ENCODE peak calls at places on chromosomes 1 and 21, in seven cellular contexts. Y is posterior vena cava, O is choroid plexus epithelial cell, C is T-helper 1 cell, Z is hippocampal formation, H is SK-N-DZ, L is RCC 7860. K is an unnamed sample.

GRCh38 chr1:202811296-202812175 is 782 bp downstream of the PCAT6 start:
- DNase-seq in C (no peak), O (no peak), H (no peak), Y (no peak), L (no peak), Z (no peak), K (peak)

GRCh38 chr1:203342192-203342940 is 8.6 kb downstream of the FMOD start:
- DNase-seq in Y (no peak), H (peak), L (peak), Z (no peak), O (peak), C (no peak), K (peak)

GRCh38 chr1:3703786-3704396 is 48.4 kb upstream of the CCDC27 start:
- DNase-seq in O (no peak), C (no peak), L (no peak), H (no peak), Y (no peak), Z (no peak), K (no peak)

GRCh38 chr1:25922633-25923567 is 16.7 kb upstream of the STMN1 start:
- DNase-seq in Y (peak), Z (peak), L (no peak), H (peak), C (peak), O (no peak), K (peak)

GRCh38 chr1:94254073-94254810 is 16.9 kb upstream of the ARHGAP29 start:
- DNase-seq in H (no peak), L (peak), Y (no peak), O (no peak), C (no peak), Z (no peak), K (no peak)

GRCh38 chr1:150178543-150178942 is 28.8 kb downstream of the PLEKHO1 start:
- DNase-seq in H (no peak), C (no peak), Z (no peak), O (no peak), Y (no peak), L (no peak), K (no peak)

GRCh38 chr1:246435421-246436041 is 71.5 kb downstream of the SMYD3 start:
- DNase-seq in C (no peak), H (no peak), O (peak), Y (no peak), Z (no peak), L (peak), K (no peak)

GRCh38 chr1:168621356-168621755 is 45.0 kb downstream of the XCL1 start:
- DNase-seq in H (no peak), C (no peak), Z (no peak), Y (no peak), O (peak), L (no peak), K (peak)

GRCh38 chr1:184970691-184971161 is 3.6 kb downstream of the NIBAN1 start:
- DNase-seq in Y (no peak), C (no peak), H (no peak), O (peak), Z (no peak), L (no peak), K (no peak)

GRCh38 chr1:246329900-246330299 is 177.2 kb downstream of the SMYD3 start:
- DNase-seq in O (no peak), Y (no peak), H (no peak), Z (no peak), L (peak), C (no peak), K (no peak)

GRCh38 chr1:178127482-178127881 is 33.6 kb downstream of the RASAL2 start:
- DNase-seq in C (no peak), Y (no peak), H (no peak), L (no peak), O (no peak), Z (no peak), K (no peak)

GRCh38 chr1:12083766-12084165 is 20.7 kb downstream of the TNFRSF8 start:
- DNase-seq in H (no peak), C (no peak), L (no peak), Y (peak), Z (no peak), O (peak), K (no peak)

GRCh38 chr1:83102630-83103071 is 896.3 kb downstream of the TTLL7 start:
- DNase-seq in H (peak), L (no peak), C (no peak), Z (no peak), Y (no peak), O (peak), K (no peak)

GRCh38 chr21:41682719-41683179 is 84.1 kb downstream of the RIPK4 start:
- DNase-seq in O (no peak), H (no peak), L (no peak), Y (no peak), Z (no peak), C (no peak), K (no peak)

GRCh38 chr1:156766288-156767100 is 841 bp upstream of the PRCC start:
- DNase-seq in C (no peak), L (no peak), Z (no peak), Y (peak), H (no peak), O (peak), K (no peak)

GRCh38 chr1:54253480-54253879 is 53.5 kb downstream of the MRPL37 start:
- DNase-seq in O (peak), L (peak), Y (no peak), H (no peak), Z (no peak), C (no peak), K (no peak)

GRCh38 chr1:203592156-203592555 is 34.5 kb upstream of the ATP2B4 start:
- DNase-seq in L (no peak), C (no peak), Z (peak), Y (no peak), H (no peak), O (peak), K (peak)

GRCh38 chr1:230633469-230633868 is 8.8 kb upstream of the COG2 start:
- DNase-seq in O (no peak), C (no peak), H (no peak), Z (no peak), L (no peak), Y (no peak), K (no peak)

GRCh38 chr1:170604065-170604464 is 59.9 kb upstream of the PRRX1 start:
- DNase-seq in O (peak), Z (no peak), Y (no peak), L (no peak), H (no peak), C (no peak), K (no peak)

GRCh38 chr1:182742780-182743179 is 46.8 kb upstream of the NPL start:
- DNase-seq in Y (no peak), L (no peak), O (no peak), C (no peak), Z (no peak), H (no peak), K (no peak)

GRCh38 chr1:235295902-235296350 is 32.1 kb downstream of the ARID4B start:
- DNase-seq in Z (no peak), C (no peak), H (no peak), O (peak), Y (no peak), L (no peak), K (peak)

GRCh38 chr1:107599220-107599619 is 365.8 kb downstream of the VAV3 start:
- DNase-seq in L (no peak), C (no peak), H (no peak), Z (no peak), O (no peak), Y (no peak), K (no peak)